ENCODE peak calls at places on chromosomes 16 and 17, in eight cellular contexts. P is testis; T is CD8-positive, alpha-beta T cell; M is ovary; E is neural progenitor cell; N is sigmoid colon; L is neuronal stem cell; W is prostate gland. O is an unnamed sample.

GRCh38 chr17:79508291-79508716 is 102.5 kb downstream of the RBFOX3 start:
- DNase-seq in P (no peak), T (no peak), M (no peak), E (no peak), N (no peak), L (no peak), W (no peak), O (no peak)

GRCh38 chr16:86975445-86975844 is 341.7 kb downstream of the C16orf95 start:
- DNase-seq in P (peak; percentile 63), T (no peak), M (peak; percentile 31), E (peak; percentile 56), N (no peak), L (peak; percentile 40), W (no peak), O (no peak)

GRCh38 chr17:55320594-55321506 is 56.1 kb downstream of the HLF start:
- DNase-seq in P (no peak), T (no peak), M (no peak), E (no peak), N (no peak), L (no peak), W (peak; percentile 95), O (no peak)

GRCh38 chr16:2720063-2720455 is at the start of gene PRSS27:
- DNase-seq in P (no peak), T (no peak), M (no peak), E (peak; percentile 12), N (no peak), L (no peak), W (no peak), O (no peak)

GRCh38 chr16:11162571-11163268 is 93.3 kb downstream of the SOCS1 start:
- DNase-seq in P (no peak), T (no peak), M (no peak), E (no peak), N (no peak), L (no peak), W (no peak), O (no peak)

GRCh38 chr17:28500712-28501379 is 5.3 kb upstream of the FOXN1 start:
- DNase-seq in P (no peak), T (no peak), M (no peak), E (peak; percentile 14), N (no peak), L (no peak), W (no peak), O (peak; percentile 54)

GRCh38 chr16:50096791-50097190 is 31.0 kb downstream of the HEATR3 start:
- DNase-seq in P (no peak), T (no peak), M (no peak), E (no peak), N (no peak), L (no peak), W (no peak), O (no peak)

GRCh38 chr17:7889166-7889584 is 586 bp downstream of the CHD3 start:
- DNase-seq in P (peak; percentile 97), T (no peak), M (peak; percentile 90), E (peak; percentile 88), N (peak; percentile 99), L (peak; percentile 66), W (peak; percentile 96), O (peak; percentile 100)

GRCh38 chr17:69732272-69732671 is 317.8 kb downstream of the MAP2K6 start:
- DNase-seq in P (no peak), T (no peak), M (no peak), E (no peak), N (no peak), L (no peak), W (no peak), O (no peak)

GRCh38 chr17:21199856-21200255 is 14.1 kb downstream of the TMEM11 start:
- DNase-seq in P (no peak), T (no peak), M (no peak), E (peak; percentile 76), N (no peak), L (no peak), W (no peak), O (no peak)

GRCh38 chr17:40602445-40603443 is 37.5 kb upstream of the CCR7 start:
- DNase-seq in P (no peak), T (no peak), M (no peak), E (no peak), N (peak; percentile 83), L (no peak), W (no peak), O (no peak)

GRCh38 chr17:57408064-57408811 is 151.9 kb downstream of the MSI2 start:
- DNase-seq in P (no peak), T (no peak), M (no peak), E (peak; percentile 68), N (no peak), L (no peak), W (peak; percentile 17), O (no peak)

GRCh38 chr17:38598536-38598935 is 7.2 kb downstream of the SRCIN1 start:
- DNase-seq in P (peak; percentile 79), T (no peak), M (no peak), E (peak; percentile 95), N (no peak), L (peak; percentile 87), W (peak; percentile 36), O (peak; percentile 44)

GRCh38 chr17:64638552-64639198 is 23.4 kb downstream of the SMURF2 start:
- DNase-seq in P (no peak), T (no peak), M (no peak), E (no peak), N (no peak), L (no peak), W (no peak), O (no peak)

DNA sequence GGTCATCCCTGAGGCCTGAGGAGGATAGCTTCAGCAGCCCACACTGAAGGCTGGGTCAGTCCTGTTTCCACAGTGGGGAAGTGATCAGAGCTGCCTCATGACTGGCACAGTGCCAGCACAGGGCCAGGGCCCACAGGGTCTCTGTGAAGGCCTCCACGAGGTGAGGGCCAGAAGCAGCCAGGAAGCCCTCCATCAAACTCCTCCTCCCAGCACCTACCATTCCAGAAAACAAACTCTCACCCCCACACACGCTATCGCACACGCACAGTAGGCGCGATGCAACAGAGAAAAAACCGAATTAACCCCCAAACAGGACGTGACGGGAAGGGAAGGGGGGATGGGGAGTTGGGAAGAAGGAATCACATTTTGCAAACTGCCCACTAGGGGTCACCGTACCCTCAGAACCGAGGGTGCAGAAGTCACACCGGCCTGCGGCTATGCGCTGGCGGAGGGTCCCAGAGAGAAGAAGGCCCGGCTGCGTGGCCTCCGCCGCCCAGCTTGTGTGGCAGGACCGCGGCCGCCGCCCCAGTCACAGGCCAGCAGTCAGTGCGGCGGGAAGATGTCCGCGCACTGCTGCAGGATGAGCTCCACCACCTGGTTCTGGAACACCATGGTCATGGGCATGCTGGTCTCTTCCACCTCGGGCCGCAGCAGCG is 37.6 kb downstream of the ARHGAP27 start:
- DNase-seq in P (peak; percentile 82), T (no peak), M (peak; percentile 74), E (peak; percentile 94), N (peak; percentile 83), L (peak; percentile 78), W (peak; percentile 51), O (peak; percentile 69)
- H3K4me3 ChIP-seq in P (peak overlapping the region; percentile 53), T (no peak overlapping the region), M (peak overlapping the region; percentile 24), E (no peak overlapping the region), N (peak overlapping the region; percentile 41), L (no peak overlapping the region), W (peak overlapping the region; percentile 3), O (no peak overlapping the region)

GRCh38 chr16:56815721-56816120 is 49.3 kb upstream of the SLC12A3 start:
- DNase-seq in P (no peak), T (no peak), M (no peak), E (no peak), N (peak; percentile 78), L (no peak), W (peak; percentile 31), O (peak; percentile 29)

GRCh38 chr16:56817056-56817455 is 48.0 kb upstream of the SLC12A3 start:
- DNase-seq in P (no peak), T (no peak), M (no peak), E (no peak), N (no peak), L (no peak), W (no peak), O (peak; percentile 61)

GRCh38 chr16:56814537-56815432 is 50.2 kb upstream of the SLC12A3 start:
- DNase-seq in P (no peak), T (no peak), M (no peak), E (peak; percentile 44), N (no peak), L (no peak), W (no peak), O (no peak)

GRCh38 chr16:56817938-56818337 is 47.1 kb upstream of the SLC12A3 start:
- DNase-seq in P (no peak), T (no peak), M (no peak), E (no peak), N (no peak), L (no peak), W (no peak), O (no peak)

GRCh38 chr16:56812884-56813283 is 52.1 kb upstream of the SLC12A3 start:
- DNase-seq in P (no peak), T (no peak), M (no peak), E (no peak), N (no peak), L (no peak), W (no peak), O (no peak)
- H3K4me1 ChIP-seq in P (no peaks in the 10 kb centered on the region), T (no peaks in the 10 kb centered on the region), M (peaks cover 7% of the 10 kb centered on the region), E (peaks cover 20% of the 10 kb centered on the region), N (peaks cover 9% of the 10 kb centered on the region), L (no peaks in the 10 kb centered on the region), W (no peaks in the 10 kb centered on the region), O (peaks cover 40% of the 10 kb centered on the region)

DNA sequence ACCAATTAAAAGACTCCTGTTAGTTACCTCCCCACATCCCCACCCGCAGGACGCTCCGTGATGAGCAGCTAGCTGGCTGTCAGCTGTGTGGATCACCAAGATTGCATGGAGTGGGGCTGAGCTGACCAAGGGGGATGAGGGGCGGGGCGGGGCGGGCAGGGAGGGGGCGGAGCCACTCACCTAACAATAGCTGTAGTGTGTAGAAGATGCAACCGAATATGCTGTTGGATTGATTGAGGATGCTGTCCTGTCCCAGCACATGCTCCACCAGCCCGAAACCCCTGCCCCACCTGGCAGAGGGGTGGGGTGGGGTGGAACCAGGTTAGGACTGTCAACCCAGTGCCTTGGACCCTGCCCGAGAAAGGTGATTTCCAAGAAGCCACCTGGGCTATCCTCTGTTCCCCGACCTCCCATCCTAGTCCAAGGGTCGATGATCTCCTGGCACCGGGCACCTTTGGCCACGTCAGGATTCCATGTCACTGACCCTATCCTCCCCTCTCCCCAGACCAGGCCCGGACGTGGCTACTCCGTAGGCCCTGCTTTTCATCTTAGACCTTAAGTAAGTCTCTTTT is 1.4 kb downstream of the VKORC1 start:
- DNase-seq in P (no peak), T (no peak), M (no peak), E (peak; percentile 76), N (no peak), L (peak; percentile 33), W (no peak), O (no peak)
- H3K4me3 ChIP-seq in P (no peak overlapping the region), T (no peak overlapping the region), M (no peak overlapping the region), E (peak overlapping the region; percentile 86), N (peak overlapping the region; percentile 74), L (no peak overlapping the region), W (no peak overlapping the region), O (no peak overlapping the region)

DNA sequence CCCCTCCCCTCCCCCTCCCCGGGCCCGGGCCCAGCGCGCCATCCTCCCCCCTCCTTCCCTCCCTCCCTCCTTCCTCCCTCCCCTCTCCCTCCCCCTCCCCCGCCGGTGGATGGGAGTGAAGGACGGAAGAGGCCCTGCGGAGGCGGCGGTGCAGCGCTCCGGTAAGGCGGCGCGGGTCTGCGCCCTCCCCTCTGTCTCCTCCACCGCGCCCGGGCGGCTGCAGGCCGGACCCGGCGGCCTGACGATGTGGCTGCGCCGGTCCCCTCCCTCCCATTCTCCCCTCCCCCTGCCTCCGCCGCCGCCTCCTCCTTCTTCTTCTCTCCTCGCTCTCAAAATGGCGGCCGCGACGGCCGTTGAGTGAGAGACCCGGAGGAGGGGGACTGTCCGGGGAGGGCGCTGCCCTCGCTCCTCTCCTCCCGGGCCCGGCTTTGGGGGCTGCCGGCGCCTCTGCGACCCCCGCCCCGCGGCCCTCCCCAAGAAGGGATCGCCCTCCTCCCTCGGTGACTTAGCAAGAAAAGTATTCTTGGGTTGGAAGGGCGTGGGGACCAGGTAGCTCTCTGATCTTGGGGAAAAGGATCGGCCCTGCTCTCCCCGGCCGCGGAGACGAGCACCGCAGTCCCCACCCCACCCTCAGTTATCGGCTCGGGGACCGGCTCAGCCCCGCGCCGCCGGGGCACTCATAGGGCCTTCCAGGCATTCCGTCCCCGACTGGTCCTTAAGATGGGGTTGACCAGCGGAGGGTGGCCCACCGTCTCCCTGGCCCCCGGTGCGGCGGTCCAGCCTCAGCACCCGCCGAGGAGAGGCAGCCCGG is 597 bp downstream of the PAFAH1B1 start:
- DNase-seq in P (peak; percentile 89), T (peak; percentile 69), M (peak; percentile 85), E (peak; percentile 95), N (peak; percentile 91), L (peak; percentile 82), W (peak; percentile 81), O (peak; percentile 82)
- H3K4me1 ChIP-seq in P (peaks cover 16% of the 10 kb centered on the region), T (peaks cover 32% of the 10 kb centered on the region), M (peaks cover 1% of the 10 kb centered on the region), E (peaks cover 12% of the 10 kb centered on the region), N (peaks cover 53% of the 10 kb centered on the region), L (peaks cover 2% of the 10 kb centered on the region), W (peaks cover 4% of the 10 kb centered on the region), O (peaks cover 39% of the 10 kb centered on the region)

O was measured in thyroid gland.